ENCODE peak calls at places on chromosomes 7 and 10, in eight cellular contexts. A, F, K, X, W, U, P and H are unnamed samples.

GRCh38 chr7:129147723-129148122 is 3.2 kb downstream of the TSPAN33 start:
- DNase-seq in A (no peak), F (no peak), K (no peak), X (no peak), W (no peak), U (no peak), P (no peak), H (no peak)

GRCh38 chr10:69087600-69088470 is at the start of gene SRGN:
- DNase-seq in A (no peak), F (no peak), K (peak), X (peak), W (no peak), U (peak), P (peak), H (peak)

GRCh38 chr10:132910901-132911711 is 31.3 kb downstream of the CFAP46 start:
- DNase-seq in A (no peak), F (no peak), K (peak), X (no peak), W (no peak), U (peak), P (peak), H (no peak)

GRCh38 chr10:130301026-130301892 is 165.1 kb downstream of the GLRX3 start:
- DNase-seq in A (no peak), F (no peak), K (peak), X (no peak), W (no peak), U (peak), P (peak), H (no peak)

GRCh38 chr7:53306846-53307245 is 271.4 kb downstream of the POM121L12 start:
- DNase-seq in A (no peak), F (no peak), K (no peak), X (no peak), W (no peak), U (no peak), P (no peak), H (no peak)

GRCh38 chr10:67241435-67241834 is 315.6 kb downstream of the LRRTM3 start:
- DNase-seq in A (no peak), F (no peak), K (no peak), X (no peak), W (no peak), U (no peak), P (no peak), H (no peak)

GRCh38 chr10:95597788-95598187 is 36.6 kb upstream of the SORBS1 start:
- DNase-seq in A (no peak), F (no peak), K (no peak), X (no peak), W (no peak), U (no peak), P (no peak), H (no peak)

GRCh38 chr7:143978585-143978984 is 21.5 kb upstream of the OR6B1 start:
- DNase-seq in A (no peak), F (no peak), K (no peak), X (no peak), W (no peak), U (no peak), P (peak), H (peak)

GRCh38 chr7:100489824-100490223 is 6.1 kb downstream of the NYAP1 start:
- DNase-seq in A (peak), F (peak), K (peak), X (peak), W (peak), U (peak), P (peak), H (peak)

DNA sequence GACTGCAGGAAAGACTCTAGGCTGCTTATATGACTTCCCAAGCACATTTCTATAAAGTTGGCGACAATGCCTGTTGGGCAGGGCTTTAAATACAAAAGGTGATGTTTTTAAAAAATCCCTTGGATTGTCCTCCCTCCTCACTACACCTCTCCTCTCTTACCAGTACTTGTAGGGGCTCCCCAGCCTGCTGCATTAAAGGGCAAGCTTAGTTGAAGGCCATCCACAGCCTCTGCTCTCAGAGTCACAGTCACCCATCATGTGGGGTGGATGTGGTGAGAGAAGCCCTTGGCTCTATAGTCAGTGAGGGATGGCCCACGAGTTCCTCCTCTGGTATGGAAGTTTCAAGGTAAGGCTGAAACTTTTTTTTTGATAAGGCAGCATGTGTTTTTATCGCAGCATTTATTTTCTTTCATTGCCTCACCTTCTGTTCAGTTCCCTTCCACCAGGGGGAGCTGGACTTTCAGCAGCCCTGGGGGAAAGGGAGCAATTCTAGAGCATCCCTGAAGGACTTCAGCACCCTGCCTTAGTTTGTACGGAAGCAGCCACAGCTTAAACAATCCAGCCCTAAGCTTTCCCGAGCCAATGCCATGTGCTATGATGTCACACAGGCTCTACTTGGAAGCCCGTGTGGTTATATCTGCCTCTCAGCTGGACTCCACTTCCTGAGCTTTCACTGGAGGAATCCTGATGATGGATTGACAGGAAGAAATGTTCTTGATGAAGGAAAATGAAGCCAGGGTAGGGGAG is 131.9 kb downstream of the CALCR start:
- DNase-seq in A (peak), F (peak), K (peak), X (peak), W (peak), U (peak), P (peak), H (peak)
- TF ChIP-seq CTCF in A (peak), F (peak), K (peak), X (peak), W (peak), U (peak), P (peak), H (peak)

DNA sequence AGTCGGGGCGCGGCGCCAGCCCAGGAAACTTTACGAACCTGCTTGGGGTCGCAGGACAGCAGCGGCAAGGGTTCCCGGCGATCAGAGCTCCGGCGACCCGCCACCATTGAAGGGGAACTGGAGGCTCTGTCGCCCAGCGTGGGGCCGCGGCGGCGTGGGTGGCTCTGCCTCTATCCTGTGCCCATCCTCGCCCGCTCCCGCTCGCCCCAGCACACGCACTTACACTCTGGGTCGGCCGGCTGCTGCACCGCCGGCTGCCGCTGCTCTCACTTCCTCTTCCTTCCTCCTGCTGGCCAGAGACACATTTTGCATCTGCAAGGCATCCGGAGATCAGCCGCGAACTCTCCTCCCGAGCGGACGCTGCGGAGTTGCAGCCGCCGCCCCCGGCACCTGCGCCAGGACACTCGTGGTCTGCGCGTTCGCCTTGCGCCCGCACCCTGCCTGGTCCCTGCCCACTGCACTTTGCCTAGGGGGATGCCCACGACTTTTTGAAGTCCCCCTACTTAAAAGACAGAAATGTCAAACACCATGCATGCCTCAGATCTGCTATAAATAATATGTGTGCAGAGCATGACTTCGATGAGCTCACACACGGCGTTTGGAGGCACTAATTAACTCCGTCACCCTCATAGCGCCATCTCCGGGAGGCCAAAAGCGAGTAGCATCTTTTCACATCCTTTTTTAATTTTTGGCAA is at the start of gene ELMO1:
- DNase-seq in A (peak), F (peak), K (peak), X (peak), W (peak), U (peak), P (peak), H (no peak)
- TF ChIP-seq CTCF in A (peak), F (peak), K (peak), X (no peak), W (peak), U (peak), P (peak), H (no peak)

DNA sequence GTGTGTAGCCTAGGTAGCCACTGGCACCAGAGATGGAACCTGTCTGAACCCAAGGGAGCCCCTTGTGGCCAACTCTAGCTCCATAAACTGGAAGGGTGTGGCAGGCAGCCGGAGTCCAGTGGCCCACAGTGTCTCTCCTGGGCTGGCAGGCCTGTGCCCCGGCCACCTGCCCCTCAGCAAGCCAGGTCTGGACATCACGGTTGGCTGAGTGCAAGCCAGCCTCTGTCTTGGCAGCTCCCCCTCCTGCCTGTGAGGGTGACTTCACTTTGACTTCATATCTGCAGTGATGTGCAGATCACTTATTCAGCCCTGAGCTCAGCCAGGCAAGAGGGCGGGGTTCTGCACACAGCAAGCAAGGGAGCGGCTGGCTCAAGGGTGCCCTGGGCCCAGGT is 1.3 kb upstream of the RET start:
- DNase-seq in A (no peak), F (peak), K (no peak), X (no peak), W (no peak), U (no peak), P (no peak), H (no peak)
- TF ChIP-seq CTCF in A (no peak), F (peak), K (peak), X (no peak), W (peak), U (no peak), P (peak), H (peak)

GRCh38 chr10:49379596-49380410 is 16.1 kb downstream of the DRGX start:
- DNase-seq in A (no peak), F (peak), K (no peak), X (no peak), W (peak), U (no peak), P (peak), H (no peak)
- TF ChIP-seq CTCF in A (no peak), F (peak), K (peak), X (peak), W (peak), U (peak), P (peak), H (no peak)

GRCh38 chr7:93226310-93226709 is at the start of gene HEPACAM2:
- DNase-seq in A (no peak), F (no peak), K (no peak), X (no peak), W (no peak), U (no peak), P (no peak), H (no peak)

GRCh38 chr7:93231264-93231663 is 902 bp upstream of the VPS50 start:
- DNase-seq in A (no peak), F (no peak), K (peak), X (no peak), W (no peak), U (no peak), P (no peak), H (no peak)

GRCh38 chr7:93232673-93233018 is 480 bp downstream of the VPS50 start:
- DNase-seq in A (peak), F (no peak), K (no peak), X (no peak), W (no peak), U (no peak), P (no peak), H (no peak)

GRCh38 chr7:93228302-93228701 is 2.0 kb upstream of the HEPACAM2 start:
- DNase-seq in A (peak), F (no peak), K (peak), X (peak), W (peak), U (peak), P (peak), H (peak)

GRCh38 chr7:93231799-93232672 is at the start of gene VPS50:
- DNase-seq in A (peak), F (peak), K (peak), X (peak), W (peak), U (peak), P (peak), H (peak)
- TF ChIP-seq CTCF in A (no peak), F (peak), K (no peak), X (no peak), W (no peak), U (no peak), P (peak), H (no peak)

GRCh38 chr7:96178581-96178980 is 143.3 kb downstream of the SLC25A13 start:
- DNase-seq in A (no peak), F (no peak), K (no peak), X (no peak), W (peak), U (no peak), P (no peak), H (peak)

GRCh38 chr7:96177353-96177752 is 144.5 kb downstream of the SLC25A13 start:
- DNase-seq in A (no peak), F (no peak), K (no peak), X (no peak), W (no peak), U (no peak), P (no peak), H (no peak)

GRCh38 chr7:96179341-96179740 is 142.6 kb downstream of the SLC25A13 start:
- DNase-seq in A (no peak), F (no peak), K (no peak), X (peak), W (no peak), U (peak), P (peak), H (no peak)

GRCh38 chr7:96181174-96181573 is 140.7 kb downstream of the SLC25A13 start:
- DNase-seq in A (no peak), F (no peak), K (no peak), X (no peak), W (peak), U (no peak), P (no peak), H (no peak)

GRCh38 chr7:96179863-96180262 is 142.0 kb downstream of the SLC25A13 start:
- DNase-seq in A (no peak), F (no peak), K (peak), X (peak), W (no peak), U (peak), P (peak), H (no peak)
- TF ChIP-seq CTCF in A (no peak), F (no peak), K (peak), X (peak), W (no peak), U (peak), P (no peak), H (peak)

DNA sequence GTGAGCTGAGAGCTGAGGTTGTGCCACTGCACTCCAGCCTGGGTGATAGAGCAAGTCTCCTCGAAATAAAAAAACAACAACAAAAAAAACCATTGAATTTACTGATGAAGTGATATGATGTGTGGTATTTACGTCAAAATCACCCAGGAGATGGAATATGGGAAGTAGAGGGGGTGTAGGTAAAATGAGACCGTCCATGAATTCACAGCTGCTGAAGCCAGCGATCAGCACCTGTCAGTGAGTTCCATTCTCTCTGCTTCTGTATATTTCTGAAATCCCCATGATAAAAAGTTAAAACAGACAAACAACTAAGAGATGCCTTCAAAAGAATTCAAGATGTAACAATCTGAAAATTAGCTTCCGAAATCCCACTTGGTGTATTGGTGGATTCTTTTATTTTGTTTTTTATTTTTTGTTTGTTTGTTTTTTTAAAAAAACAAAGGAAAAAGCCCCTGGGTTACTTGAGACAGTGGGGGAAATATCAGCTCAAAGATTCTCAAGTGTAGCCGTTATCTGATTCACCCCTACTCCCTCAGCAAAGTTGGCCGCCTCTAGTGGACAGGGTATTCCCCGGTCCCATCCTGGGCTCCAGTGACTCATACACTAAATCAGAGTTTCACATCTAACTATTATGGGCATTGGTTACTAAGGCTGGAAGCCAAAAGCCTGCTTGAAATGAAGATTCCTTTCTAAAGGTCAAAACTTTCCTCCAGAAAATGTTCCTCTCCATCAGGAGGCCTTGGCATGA is 76.4 kb downstream of the MAP3K8 start:
- DNase-seq in A (no peak), F (no peak), K (peak), X (peak), W (no peak), U (peak), P (peak), H (peak)
- TF ChIP-seq CTCF in A (no peak), F (no peak), K (peak), X (peak), W (peak), U (peak), P (peak), H (peak)